ENCODE peak calls at places on chromosomes 1 and 21, in nine cellular contexts. O is T-helper 2 cell, L is GM12865, T is globus pallidus, Q is choroid plexus epithelial cell, N is astrocyte, Z is GM20000, F is right atrium auricular region, K is HAP-1. D is an unnamed sample.

GRCh38 chr1:232503497-232503896 is 126.4 kb downstream of the SIPA1L2 start:
- DNase-seq in O (no peak), L (no peak), T (no peak), Q (no peak), N (no peak), Z (no peak), F (no peak), K (no peak), D (no peak)

GRCh38 chr1:180158149-180159147 is 3.8 kb downstream of the QSOX1 start:
- DNase-seq in O (no peak), L (no peak), T (no peak), Q (no peak), N (no peak), Z (no peak), F (peak), K (no peak), D (no peak)

GRCh38 chr1:6603851-6604558 is 1.3 kb upstream of the KLHL21 start:
- DNase-seq in O (peak), L (no peak), T (peak), Q (peak), N (peak), Z (no peak), F (peak), K (no peak), D (peak)

GRCh38 chr1:3548156-3548893 is 63.0 kb downstream of the MEGF6 start:
- DNase-seq in O (no peak), L (no peak), T (no peak), Q (peak), N (peak), Z (no peak), F (no peak), K (no peak), D (no peak)

GRCh38 chr1:56535949-56536348 is 43.4 kb downstream of the PLPP3 start:
- DNase-seq in O (no peak), L (no peak), T (peak), Q (no peak), N (no peak), Z (no peak), F (no peak), K (no peak), D (no peak)

GRCh38 chr1:184827600-184828368 is 73.1 kb upstream of the EDEM3 start:
- DNase-seq in O (no peak), L (no peak), T (no peak), Q (peak), N (peak), Z (no peak), F (no peak), K (no peak), D (no peak)

GRCh38 chr1:76881726-76882125 is 14.4 kb downstream of the ST6GALNAC5 start:
- DNase-seq in O (no peak), L (no peak), T (no peak), Q (no peak), N (no peak), Z (no peak), F (no peak), K (no peak), D (no peak)

GRCh38 chr1:19524791-19525190 is 39.5 kb upstream of the CAPZB start:
- DNase-seq in O (no peak), L (no peak), T (no peak), Q (no peak), N (no peak), Z (no peak), F (no peak), K (no peak), D (no peak)

GRCh38 chr21:39033878-39034589 is 149.2 kb downstream of the PSMG1 start:
- DNase-seq in O (peak), L (no peak), T (no peak), Q (peak), N (no peak), Z (no peak), F (peak), K (no peak), D (no peak)

D was measured in pulmonary artery endothelial cell.